ENCODE peak calls at places on chromosomes 12 and 14, in four cellular contexts. H is posterior cingulate gyrus, K is A172, V is non-pigmented ciliary epithelial cell. B is an unnamed sample.
A peak's percentile ranks its signal among the peaks of the same experiment; 100 is the strongest.

GRCh38 chr12:25830456-25830855 is 128.0 kb upstream of the RASSF8 start:
- DNase-seq in H (no peak), K (no peak), V (no peak), B (no peak)

GRCh38 chr14:102998393-102998792 is 59.0 kb downstream of the CDC42BPB start:
- DNase-seq in H (peak; percentile 35), K (no peak), V (no peak), B (no peak)

GRCh38 chr12:132284071-132284492 is 45.3 kb downstream of the GALNT9 start:
- DNase-seq in H (peak; percentile 90), K (peak; percentile 34), V (peak; percentile 10), B (no peak)

GRCh38 chr14:76326918-76327689 is 48.8 kb upstream of the ESRRB start:
- DNase-seq in H (peak; percentile 70), K (no peak), V (no peak), B (no peak)

GRCh38 chr14:28765907-28766504 is 581 bp upstream of the FOXG1 start:
- DNase-seq in H (peak; percentile 87), K (no peak), V (no peak), B (no peak)

GRCh38 chr14:70785556-70785955 is 23.8 kb downstream of the MAP3K9 start:
- DNase-seq in H (no peak), K (peak; percentile 19), V (no peak), B (peak; percentile 57)

GRCh38 chr14:61215222-61216010 is 65.7 kb downstream of the TMEM30B start:
- DNase-seq in H (no peak), K (no peak), V (no peak), B (no peak)

GRCh38 chr12:117064596-117064995 is 34.6 kb downstream of the TESC start:
- DNase-seq in H (no peak), K (no peak), V (no peak), B (no peak)

GRCh38 chr12:114401346-114402320 is 4.3 kb downstream of the TBX5 start:
- DNase-seq in H (peak; percentile 24), K (no peak), V (no peak), B (no peak)

GRCh38 chr12:53938276-53939140 is at the start of gene HOXC13:
- DNase-seq in H (no peak), K (peak; percentile 97), V (no peak), B (no peak)

GRCh38 chr14:52522033-52522432 is 30.3 kb downstream of the TXNDC16 start:
- DNase-seq in H (no peak), K (no peak), V (no peak), B (no peak)

GRCh38 chr14:53151867-53152626 is 1.1 kb downstream of the DDHD1 start:
- DNase-seq in H (peak; percentile 89), K (peak; percentile 27), V (no peak), B (no peak)

GRCh38 chr14:99654235-99655000 is 9.5 kb downstream of the HHIPL1 start:
- DNase-seq in H (peak; percentile 85), K (peak; percentile 74), V (no peak), B (no peak)

GRCh38 chr14:24150567-24150966 is 3.3 kb downstream of the RNF31 start:
- DNase-seq in H (peak; percentile 59), K (no peak), V (no peak), B (no peak)

GRCh38 chr12:25801621-25802243 is 156.8 kb upstream of the RASSF8 start:
- DNase-seq in H (no peak), K (no peak), V (no peak), B (no peak)

GRCh38 chr12:64650762-64651161 is 40.5 kb downstream of the RASSF3 start:
- DNase-seq in H (no peak), K (no peak), V (no peak), B (no peak)

GRCh38 chr14:36450550-36450949 is 69.5 kb downstream of the NKX2-1 start:
- DNase-seq in H (no peak), K (no peak), V (no peak), B (no peak)

GRCh38 chr12:106978035-106978800 is 8.7 kb downstream of the MTERF2 start:
- DNase-seq in H (peak; percentile 85), K (peak; percentile 50), V (no peak), B (no peak)

GRCh38 chr12:25689996-25690501 is 137.0 kb upstream of the LMNTD1 start:
- DNase-seq in H (peak; percentile 82), K (peak; percentile 22), V (no peak), B (no peak)

GRCh38 chr14:39576258-39576657 is 144.0 kb upstream of the FBXO33 start:
- DNase-seq in H (no peak), K (no peak), V (no peak), B (no peak)

GRCh38 chr14:91127411-91127810 is 13.5 kb downstream of the DGLUCY start:
- DNase-seq in H (peak; percentile 75), K (no peak), V (no peak), B (no peak)